ENCODE peak calls at places on chromosomes 13 and 19, in seven cellular contexts. Q is fibroblast of pulmonary artery; U is tibial nerve; C is CD8-positive, alpha-beta T cell; I is HFF-Myc; K is left ventricle myocardium inferior; N is GM12878. O is an unnamed sample.

GRCh38 chr19:45340899-45341453 is 426 bp downstream of the KLC3 start:
- DNase-seq in U (no peak), I (no peak), C (no peak), K (no peak), N (no peak), Q (no peak), O (no peak)

GRCh38 chr19:3743486-3743885 is 18.0 kb downstream of the APBA3 start:
- DNase-seq in Q (peak), U (no peak), K (no peak), C (no peak), I (no peak), N (no peak), O (no peak)

GRCh38 chr19:34493038-34493648 is 11.6 kb downstream of the WTIP start:
- DNase-seq in K (no peak), I (no peak), C (no peak), U (no peak), Q (no peak), N (no peak), O (no peak)

GRCh38 chr13:101211261-101211660 is 205.0 kb downstream of the NALCN start:
- DNase-seq in U (no peak), K (no peak), N (no peak), I (no peak), Q (peak), C (no peak), O (no peak)

GRCh38 chr19:44575116-44575700 is 38.2 kb upstream of the IGSF23 start:
- DNase-seq in Q (no peak), N (no peak), I (no peak), C (no peak), U (no peak), K (no peak), O (no peak)

GRCh38 chr19:14059093-14059480 is 2.8 kb downstream of the PALM3 start:
- DNase-seq in Q (no peak), I (no peak), U (no peak), N (no peak), K (no peak), C (peak), O (no peak)

GRCh38 chr13:111599791-111600190 is 279.3 kb downstream of the TEX29 start:
- DNase-seq in I (no peak), U (no peak), K (no peak), Q (no peak), C (no peak), N (no peak), O (no peak)

GRCh38 chr13:50609016-50609415 is 234.5 kb downstream of the DLEU7 start:
- DNase-seq in I (no peak), U (no peak), K (no peak), C (no peak), Q (no peak), N (no peak), O (no peak)

GRCh38 chr19:7492142-7493055 is 3.6 kb upstream of the PEX11G start:
- DNase-seq in K (no peak), I (no peak), C (no peak), U (no peak), Q (peak), N (no peak), O (no peak)

GRCh38 chr13:46329624-46330023 is 57.4 kb downstream of the RUBCNL start:
- DNase-seq in N (no peak), Q (no peak), U (no peak), C (no peak), I (no peak), K (no peak), O (no peak)
- TF ChIP-seq CTCF in N (no peak), Q (no peak), U (no peak), C (no peak), I (no peak), K (no peak), O (no peak)

GRCh38 chr19:30968210-30968609 is 381.0 kb downstream of the TSHZ3 start:
- DNase-seq in N (no peak), U (no peak), C (no peak), I (no peak), Q (no peak), K (no peak), O (no peak)
- TF ChIP-seq CTCF in N (no peak), U (no peak), C (no peak), I (no peak), Q (no peak), K (no peak), O (peak)

DNA sequence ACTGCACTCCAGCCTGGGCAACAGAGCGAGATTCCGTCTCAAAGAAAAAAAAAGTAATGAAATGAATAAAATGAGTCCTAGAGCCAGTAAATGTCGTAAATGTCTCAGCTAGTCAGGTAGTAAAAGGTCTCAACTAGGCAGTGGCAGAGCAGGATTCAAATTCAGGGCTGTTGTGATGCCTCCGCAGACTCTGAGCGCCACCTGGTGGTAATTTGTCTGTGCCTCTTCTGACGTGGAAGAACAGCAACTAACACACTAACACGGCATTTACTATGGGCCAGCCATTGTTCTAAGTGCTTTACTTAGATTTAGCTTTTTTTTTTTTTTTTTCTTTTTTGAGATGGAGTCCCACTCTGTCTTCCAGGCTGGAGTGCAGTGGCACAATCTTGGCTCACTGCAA is 30.2 kb downstream of the CYP2F1 start:
- DNase-seq in U (peak), C (peak), Q (peak), K (peak), N (peak), I (peak), O (peak)
- TF ChIP-seq CTCF in U (peak), C (peak), Q (peak), K (peak), N (peak), I (peak), O (peak)

GRCh38 chr19:12801466-12802266 is at the start of the genes PRDX2 and THSD8:
- DNase-seq in K (peak), N (no peak), Q (peak), I (no peak), U (no peak), C (peak), O (no peak)
- TF ChIP-seq CTCF in K (no peak), N (no peak), Q (no peak), I (no peak), U (peak), C (no peak), O (no peak)

GRCh38 chr13:95300625-95301134 is 571 bp downstream of the ABCC4 start:
- DNase-seq in I (peak), N (no peak), Q (peak), U (no peak), K (peak), C (peak), O (no peak)
- TF ChIP-seq CTCF in I (no peak), N (peak), Q (peak), U (no peak), K (no peak), C (no peak), O (peak)

GRCh38 chr19:41408256-41408655 is 10.6 kb downstream of the BCKDHA start:
- DNase-seq in N (no peak), K (no peak), Q (no peak), I (no peak), C (no peak), U (no peak), O (no peak)
- TF ChIP-seq CTCF in N (peak), K (peak), Q (no peak), I (no peak), C (no peak), U (no peak), O (no peak)

O was measured in AG04449.